ENCODE peak calls at places on chromosomes 4 and X, in eight cellular contexts. One of them, this sample, is unnamed.

GRCh38 chrX:16357902-16358301 is 190.6 kb downstream of the MAGEB17 start:
- DNase-seq in body of pancreas: no peak
- DNase-seq in astrocyte: no peak
- DNase-seq in testis: no peak
- DNase-seq in IMR-90: no peak
- DNase-seq in sigmoid colon: no peak
- DNase-seq in GM12865: no peak
- DNase-seq in fibroblast of the aortic adventitia: no peak
- DNase-seq in this sample: no peak

GRCh38 chr4:70778888-70779422 is 57.2 kb downstream of the RUFY3 start:
- DNase-seq in body of pancreas: no peak
- DNase-seq in astrocyte: peak
- DNase-seq in GM12865: no peak
- DNase-seq in sigmoid colon: no peak
- DNase-seq in IMR-90: peak
- DNase-seq in testis: no peak
- DNase-seq in fibroblast of the aortic adventitia: peak
- DNase-seq in this sample: no peak

GRCh38 chr4:7434766-7435150 is at the start of gene PSAPL1:
- DNase-seq in fibroblast of the aortic adventitia: peak
- DNase-seq in sigmoid colon: no peak
- DNase-seq in testis: peak
- DNase-seq in astrocyte: peak
- DNase-seq in body of pancreas: no peak
- DNase-seq in GM12865: no peak
- DNase-seq in IMR-90: peak
- DNase-seq in this sample: peak

GRCh38 chr4:56410247-56410646 is 23.0 kb upstream of the AASDH start:
- DNase-seq in astrocyte: peak
- DNase-seq in testis: peak
- DNase-seq in GM12865: no peak
- DNase-seq in fibroblast of the aortic adventitia: peak
- DNase-seq in sigmoid colon: no peak
- DNase-seq in body of pancreas: peak
- DNase-seq in IMR-90: peak
- DNase-seq in this sample: peak

GRCh38 chrX:131779313-131779712 is 235.4 kb downstream of the OR13H1 start:
- DNase-seq in fibroblast of the aortic adventitia: no peak
- DNase-seq in GM12865: no peak
- DNase-seq in body of pancreas: no peak
- DNase-seq in IMR-90: no peak
- DNase-seq in testis: no peak
- DNase-seq in sigmoid colon: no peak
- DNase-seq in astrocyte: no peak
- DNase-seq in this sample: no peak

GRCh38 chrX:13386636-13387035 is 66.8 kb upstream of the ATXN3L start:
- DNase-seq in GM12865: no peak
- DNase-seq in body of pancreas: no peak
- DNase-seq in sigmoid colon: no peak
- DNase-seq in fibroblast of the aortic adventitia: no peak
- DNase-seq in IMR-90: no peak
- DNase-seq in testis: no peak
- DNase-seq in astrocyte: no peak
- DNase-seq in this sample: no peak

GRCh38 chr4:139367421-139368090 is 65.3 kb upstream of the NDUFC1 start:
- DNase-seq in body of pancreas: no peak
- DNase-seq in GM12865: no peak
- DNase-seq in testis: peak
- DNase-seq in sigmoid colon: no peak
- DNase-seq in astrocyte: peak
- DNase-seq in fibroblast of the aortic adventitia: peak
- DNase-seq in IMR-90: peak
- DNase-seq in this sample: peak

GRCh38 chr4:38509551-38509950 is 154.4 kb upstream of the KLF3 start:
- DNase-seq in fibroblast of the aortic adventitia: no peak
- DNase-seq in body of pancreas: no peak
- DNase-seq in testis: no peak
- DNase-seq in GM12865: peak
- DNase-seq in sigmoid colon: no peak
- DNase-seq in astrocyte: no peak
- DNase-seq in IMR-90: no peak
- DNase-seq in this sample: no peak

GRCh38 chr4:52173470-52174055 is 122.5 kb downstream of the SPATA18 start:
- DNase-seq in astrocyte: no peak
- DNase-seq in fibroblast of the aortic adventitia: peak
- DNase-seq in GM12865: no peak
- DNase-seq in testis: peak
- DNase-seq in sigmoid colon: no peak
- DNase-seq in IMR-90: no peak
- DNase-seq in body of pancreas: no peak
- DNase-seq in this sample: peak

GRCh38 chr4:36039031-36039430 is 205.3 kb downstream of the ARAP2 start:
- DNase-seq in astrocyte: no peak
- DNase-seq in IMR-90: no peak
- DNase-seq in GM12865: peak
- DNase-seq in body of pancreas: no peak
- DNase-seq in sigmoid colon: no peak
- DNase-seq in testis: no peak
- DNase-seq in fibroblast of the aortic adventitia: no peak
- DNase-seq in this sample: no peak

GRCh38 chrX:149314031-149314430 is 191.1 kb downstream of the IDS start:
- DNase-seq in fibroblast of the aortic adventitia: peak
- DNase-seq in body of pancreas: no peak
- DNase-seq in testis: peak
- DNase-seq in sigmoid colon: no peak
- DNase-seq in GM12865: no peak
- DNase-seq in astrocyte: peak
- DNase-seq in IMR-90: no peak
- DNase-seq in this sample: peak

GRCh38 chr4:27148211-27148895 is 287.7 kb downstream of the STIM2 start:
- DNase-seq in fibroblast of the aortic adventitia: no peak
- DNase-seq in IMR-90: no peak
- DNase-seq in body of pancreas: no peak
- DNase-seq in astrocyte: no peak
- DNase-seq in testis: no peak
- DNase-seq in sigmoid colon: no peak
- DNase-seq in GM12865: no peak
- DNase-seq in this sample: no peak

GRCh38 chr4:100907465-100908454 is 389.9 kb upstream of the EMCN start:
- DNase-seq in astrocyte: peak
- DNase-seq in sigmoid colon: no peak
- DNase-seq in testis: no peak
- DNase-seq in GM12865: no peak
- DNase-seq in fibroblast of the aortic adventitia: peak
- DNase-seq in body of pancreas: no peak
- DNase-seq in IMR-90: peak
- DNase-seq in this sample: peak

GRCh38 chr4:153522800-153523089 is 56.6 kb downstream of the TMEM131L start:
- DNase-seq in testis: no peak
- DNase-seq in body of pancreas: no peak
- DNase-seq in IMR-90: no peak
- DNase-seq in fibroblast of the aortic adventitia: no peak
- DNase-seq in sigmoid colon: no peak
- DNase-seq in GM12865: peak
- DNase-seq in astrocyte: no peak
- DNase-seq in this sample: no peak

GRCh38 chr4:132587626-132588025 is 561.5 kb upstream of the PCDH10 start:
- DNase-seq in astrocyte: peak
- DNase-seq in fibroblast of the aortic adventitia: peak
- DNase-seq in body of pancreas: no peak
- DNase-seq in GM12865: no peak
- DNase-seq in testis: no peak
- DNase-seq in sigmoid colon: no peak
- DNase-seq in IMR-90: no peak
- DNase-seq in this sample: no peak

GRCh38 chrX:108268434-108269080 is 169.7 kb downstream of the COL4A6 start:
- DNase-seq in GM12865: no peak
- DNase-seq in IMR-90: no peak
- DNase-seq in astrocyte: peak
- DNase-seq in fibroblast of the aortic adventitia: peak
- DNase-seq in testis: no peak
- DNase-seq in body of pancreas: no peak
- DNase-seq in sigmoid colon: no peak
- DNase-seq in this sample: no peak

GRCh38 chr4:85966308-85966882 is 393.5 kb downstream of the MAPK10 start:
- DNase-seq in GM12865: no peak
- DNase-seq in testis: no peak
- DNase-seq in body of pancreas: no peak
- DNase-seq in astrocyte: no peak
- DNase-seq in fibroblast of the aortic adventitia: peak
- DNase-seq in IMR-90: no peak
- DNase-seq in sigmoid colon: no peak
- DNase-seq in this sample: peak

GRCh38 chrX:94545722-94546121 is 871.7 kb downstream of the FAM133A start:
- DNase-seq in sigmoid colon: no peak
- DNase-seq in IMR-90: no peak
- DNase-seq in body of pancreas: no peak
- DNase-seq in astrocyte: no peak
- DNase-seq in fibroblast of the aortic adventitia: no peak
- DNase-seq in testis: no peak
- DNase-seq in GM12865: no peak
- DNase-seq in this sample: no peak

GRCh38 chrX:115311139-115311538 is 21.6 kb downstream of the LUZP4 start:
- DNase-seq in GM12865: no peak
- DNase-seq in IMR-90: no peak
- DNase-seq in sigmoid colon: no peak
- DNase-seq in testis: no peak
- DNase-seq in body of pancreas: no peak
- DNase-seq in fibroblast of the aortic adventitia: no peak
- DNase-seq in astrocyte: no peak
- DNase-seq in this sample: no peak
- H3K4me3 ChIP-seq in GM12865: no peak
- H3K4me3 ChIP-seq in IMR-90: no peak
- H3K4me3 ChIP-seq in sigmoid colon: no peak
- H3K4me3 ChIP-seq in testis: no peak
- H3K4me3 ChIP-seq in body of pancreas: no peak
- H3K4me3 ChIP-seq in fibroblast of the aortic adventitia: no peak
- H3K4me3 ChIP-seq in astrocyte: no peak
- H3K4me3 ChIP-seq in this sample: no peak

DNA sequence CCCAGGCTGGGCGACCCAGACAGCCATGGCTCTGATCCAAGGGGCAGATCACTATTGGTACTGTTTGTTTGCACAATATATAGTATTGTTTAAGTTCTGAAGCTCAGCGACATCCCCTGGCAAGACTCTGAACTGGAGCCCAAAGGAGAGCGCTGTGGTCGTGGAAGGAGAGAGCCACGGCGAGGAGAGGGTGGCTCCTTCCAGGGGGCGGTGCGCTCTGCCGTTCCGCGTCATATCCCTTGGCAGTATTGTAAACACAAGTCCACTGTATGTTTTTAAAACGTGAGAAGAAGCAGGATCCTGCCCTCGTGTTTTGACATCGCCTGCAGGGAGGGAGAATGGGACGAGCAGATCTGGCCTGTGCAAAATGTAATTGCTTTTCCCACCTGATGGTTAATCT is 185.5 kb downstream of the RAB28 start:
- DNase-seq in sigmoid colon: peak
- DNase-seq in testis: no peak
- DNase-seq in GM12865: no peak
- DNase-seq in IMR-90: peak
- DNase-seq in body of pancreas: no peak
- DNase-seq in fibroblast of the aortic adventitia: peak
- DNase-seq in astrocyte: no peak
- DNase-seq in this sample: no peak
- TF ChIP-seq CTCF in sigmoid colon: no peak
- TF ChIP-seq CTCF in testis: no peak
- TF ChIP-seq CTCF in GM12865: no peak
- TF ChIP-seq CTCF in IMR-90: no peak
- TF ChIP-seq CTCF in body of pancreas: no peak
- TF ChIP-seq CTCF in fibroblast of the aortic adventitia: no peak
- TF ChIP-seq CTCF in astrocyte: no peak
- TF ChIP-seq CTCF in this sample: no peak

DNA sequence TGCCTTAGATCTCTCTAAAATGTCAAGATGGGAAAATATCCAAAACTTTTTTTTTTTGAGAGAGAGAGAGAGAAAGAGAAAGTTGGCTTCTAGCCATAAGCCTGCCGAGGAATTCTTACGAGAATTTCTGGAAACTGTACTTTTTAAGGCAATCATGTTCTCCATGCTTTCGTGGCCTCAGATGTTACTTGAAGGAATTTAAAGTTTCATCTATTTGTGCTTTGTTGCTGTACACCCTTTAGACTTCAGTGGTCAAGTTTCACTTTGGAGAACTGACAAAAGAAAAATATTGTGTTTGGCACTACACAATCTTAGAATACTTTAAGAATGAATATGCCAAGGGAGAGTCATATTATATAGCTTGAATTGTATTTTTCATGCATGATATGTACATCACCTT is 53.9 kb downstream of the FAT4 start:
- DNase-seq in fibroblast of the aortic adventitia: peak
- DNase-seq in GM12865: no peak
- DNase-seq in body of pancreas: no peak
- DNase-seq in sigmoid colon: no peak
- DNase-seq in astrocyte: peak
- DNase-seq in testis: no peak
- DNase-seq in IMR-90: peak
- DNase-seq in this sample: peak
- H3K4me3 ChIP-seq in fibroblast of the aortic adventitia: peak
- H3K4me3 ChIP-seq in GM12865: no peak
- H3K4me3 ChIP-seq in body of pancreas: no peak
- H3K4me3 ChIP-seq in sigmoid colon: peak
- H3K4me3 ChIP-seq in astrocyte: peak
- H3K4me3 ChIP-seq in testis: peak
- H3K4me3 ChIP-seq in IMR-90: peak
- H3K4me3 ChIP-seq in this sample: peak

DNA sequence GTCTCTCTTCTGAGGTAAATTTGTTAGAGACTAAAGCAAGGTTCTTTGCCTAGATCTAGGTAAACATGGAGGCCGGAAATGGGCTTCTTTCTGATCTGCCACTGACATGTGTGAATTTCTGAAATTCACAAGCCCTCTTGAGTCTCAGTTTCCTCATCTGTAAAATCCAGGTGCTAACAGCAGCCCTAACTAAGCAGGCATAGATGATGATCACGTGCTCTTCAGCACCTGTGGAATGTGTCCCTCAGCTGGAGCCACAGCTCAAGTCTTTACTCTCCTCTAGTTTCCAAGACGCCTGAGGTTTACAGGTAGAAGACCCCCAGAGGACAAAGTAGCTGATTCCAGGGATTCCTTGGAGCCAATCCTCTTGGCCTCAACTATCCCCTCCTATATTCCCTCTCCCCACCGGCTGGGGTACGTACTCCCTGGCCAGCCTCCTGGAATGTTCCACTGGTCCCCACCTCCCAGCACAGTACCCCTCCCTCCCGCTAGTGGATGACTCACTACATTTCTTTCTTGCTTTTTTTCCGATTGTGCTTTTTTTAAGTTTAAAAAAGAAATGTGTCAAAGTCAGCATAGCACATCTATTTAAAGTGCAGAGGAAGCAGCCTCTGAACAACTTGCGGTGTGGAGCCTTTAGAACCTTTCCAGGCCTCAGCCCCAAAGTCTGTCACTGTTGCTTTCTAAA is 98.5 kb downstream of the PHKA2 start:
- DNase-seq in testis: no peak
- DNase-seq in astrocyte: peak
- DNase-seq in IMR-90: peak
- DNase-seq in sigmoid colon: peak
- DNase-seq in GM12865: peak
- DNase-seq in body of pancreas: no peak
- DNase-seq in fibroblast of the aortic adventitia: peak
- DNase-seq in this sample: no peak
- TF ChIP-seq CTCF in testis: no peak
- TF ChIP-seq CTCF in astrocyte: no peak
- TF ChIP-seq CTCF in IMR-90: no peak
- TF ChIP-seq CTCF in sigmoid colon: no peak
- TF ChIP-seq CTCF in GM12865: no peak
- TF ChIP-seq CTCF in body of pancreas: no peak
- TF ChIP-seq CTCF in fibroblast of the aortic adventitia: no peak
- TF ChIP-seq CTCF in this sample: no peak